ENCODE peak calls at places on chromosomes 12 and 14, in six cellular contexts. D is GM12891, Q is K562, H is GM12878, F is HepG2, M is H1. W is an unnamed sample.

GRCh38 chr14:64645220-64645891 is 58.9 kb upstream of the PLEKHG3 start:
- DNase-seq in D (no peak), Q (no peak), H (no peak), F (peak; percentile 24), M (no peak), W (no peak)

GRCh38 chr14:78836777-78837176 is 666.6 kb downstream of the NRXN3 start:
- DNase-seq in D (peak; percentile 2), Q (peak; percentile 37), H (peak; percentile 17), F (peak; percentile 37), M (peak; percentile 74), W (no peak)

GRCh38 chr14:96160913-96161310 is 43.7 kb upstream of the BDKRB2 start:
- DNase-seq in D (no peak), Q (no peak), H (no peak), F (no peak), M (no peak), W (no peak)

GRCh38 chr12:50057000-50057841 is at the start of gene ASIC1:
- DNase-seq in D (peak; percentile 65), Q (peak; percentile 81), H (no peak), F (no peak), M (peak; percentile 78), W (peak; percentile 59)

GRCh38 chr12:68855771-68856170 is 47.8 kb downstream of the MDM2 start:
- DNase-seq in D (no peak), Q (no peak), H (no peak), F (no peak), M (no peak), W (no peak)

GRCh38 chr12:1217191-1217949 is 226.3 kb downstream of the ERC1 start:
- DNase-seq in D (no peak), Q (no peak), H (no peak), F (no peak), M (no peak), W (no peak)

GRCh38 chr12:46661161-46661845 is 164.5 kb downstream of the SLC38A4 start:
- DNase-seq in D (peak; percentile 16), Q (no peak), H (peak; percentile 48), F (peak; percentile 77), M (no peak), W (no peak)

GRCh38 chr12:66244446-66244845 is 55.4 kb downstream of the IRAK3 start:
- DNase-seq in D (no peak), Q (no peak), H (no peak), F (no peak), M (no peak), W (no peak)

GRCh38 chr12:117273091-117273490 is 82.8 kb upstream of the FBXO21 start:
- DNase-seq in D (no peak), Q (no peak), H (no peak), F (no peak), M (no peak), W (no peak)

GRCh38 chr14:100236873-100237272 is 2.1 kb upstream of the YY1 start:
- DNase-seq in D (no peak), Q (no peak), H (no peak), F (no peak), M (no peak), W (no peak)

GRCh38 chr14:100239200-100239839 is 376 bp downstream of the YY1 start:
- DNase-seq in D (no peak), Q (peak; percentile 14), H (no peak), F (no peak), M (no peak), W (no peak)

GRCh38 chr14:100239840-100240724 is 1.1 kb downstream of the YY1 start:
- DNase-seq in D (peak; percentile 73), Q (peak; percentile 63), H (no peak), F (peak; percentile 75), M (peak; percentile 79), W (peak; percentile 72)

GRCh38 chr14:100238419-100239199 is at the start of gene YY1:
- DNase-seq in D (peak; percentile 96), Q (peak; percentile 86), H (peak; percentile 82), F (peak; percentile 93), M (peak; percentile 98), W (peak; percentile 91)

DNA sequence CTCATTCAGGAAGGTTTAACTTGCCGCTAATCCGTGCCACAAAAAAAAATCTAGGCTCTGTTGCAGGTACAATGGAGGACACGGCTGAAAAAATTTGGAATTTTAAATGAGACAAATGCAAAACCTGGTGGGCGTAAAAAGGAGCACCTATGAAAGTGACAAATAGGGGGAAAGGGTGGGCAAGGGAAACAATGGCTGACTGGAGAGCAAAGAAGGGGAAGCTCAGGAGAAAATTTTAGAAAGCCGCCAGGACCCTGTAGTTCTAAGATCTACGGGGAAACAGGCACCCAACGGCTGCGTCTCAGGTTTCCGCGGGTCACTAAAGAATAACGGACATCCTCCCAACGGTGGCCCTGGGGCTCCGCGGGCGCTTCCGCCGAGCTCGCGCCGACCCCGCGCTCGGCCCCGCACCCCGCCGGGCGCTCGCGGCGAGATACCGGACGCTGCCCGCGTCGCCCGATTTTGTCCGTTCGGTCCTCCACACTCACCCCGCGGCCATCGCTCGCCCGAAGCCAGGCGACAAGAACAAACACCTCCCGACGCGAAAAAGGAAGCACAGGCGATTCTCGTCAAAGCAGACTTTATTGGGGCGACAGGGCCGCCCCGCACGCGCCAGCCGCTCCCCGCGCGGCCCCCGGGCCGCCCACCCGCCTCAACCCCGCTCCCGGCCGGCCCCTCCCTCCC is 1.1 kb upstream of the YY1 start:
- DNase-seq in D (peak; percentile 32), Q (no peak), H (no peak), F (peak; percentile 34), M (peak; percentile 71), W (peak; percentile 33)
- TF ChIP-seq POLR2A in D (peak; percentile 36), Q (no peak), H (peak; percentile 11), F (peak; percentile 2), M (peak; percentile 87), W (no peak)

GRCh38 chr12:120971299-120972180 is 6.8 kb upstream of the HNF1A start:
- DNase-seq in D (peak; percentile 44), Q (peak; percentile 49), H (peak; percentile 57), F (peak; percentile 45), M (no peak), W (no peak)

GRCh38 chr12:120978296-120979219 is at the start of gene HNF1A:
- DNase-seq in D (no peak), Q (no peak), H (no peak), F (peak; percentile 95), M (no peak), W (no peak)

GRCh38 chr12:120970310-120970709 is 8.0 kb upstream of the HNF1A start:
- DNase-seq in D (no peak), Q (no peak), H (no peak), F (no peak), M (no peak), W (no peak)

GRCh38 chr12:120977531-120978295 is 630 bp upstream of the HNF1A start:
- DNase-seq in D (no peak), Q (no peak), H (no peak), F (no peak), M (no peak), W (no peak)

DNA sequence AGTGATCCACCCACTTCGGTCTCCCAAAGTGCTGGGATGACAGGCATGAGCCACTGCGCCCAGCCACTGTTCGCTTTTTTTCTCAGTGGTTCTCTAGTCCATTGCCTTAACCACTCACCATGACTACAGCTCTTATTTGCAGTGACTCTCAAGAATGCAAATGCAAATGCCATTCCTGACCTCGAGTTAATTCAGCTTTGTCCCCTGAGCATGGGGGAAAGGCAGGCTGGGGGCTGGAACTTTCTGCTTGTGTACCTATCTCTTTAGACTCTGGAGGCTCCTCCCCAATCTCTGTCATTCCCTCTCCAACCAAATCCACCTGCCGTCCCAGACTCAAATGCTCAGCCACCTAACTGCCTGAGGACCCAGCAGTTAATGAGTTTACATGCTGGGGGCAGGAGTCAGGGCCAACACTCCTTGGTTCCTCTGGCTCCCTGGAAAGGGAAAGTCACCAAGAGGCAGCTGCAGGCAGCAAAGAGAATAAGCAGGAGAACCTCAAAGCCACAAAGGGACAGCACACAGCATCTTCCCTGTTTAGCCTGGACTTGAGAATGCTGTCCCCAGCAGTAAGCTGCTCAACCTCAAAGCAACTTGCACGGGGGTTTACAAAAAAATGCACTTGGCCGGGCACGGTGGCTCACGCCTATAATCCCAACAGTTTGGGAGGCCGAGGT is 5.3 kb upstream of the HNF1A start:
- DNase-seq in D (no peak), Q (no peak), H (no peak), F (peak; percentile 90), M (no peak), W (no peak)
- TF ChIP-seq TAF1 in D (no peak), Q (no peak), H (no peak), F (peak; percentile 15), M (peak; percentile 43), W (no peak)

GRCh38 chr14:77046706-77047105 is 18.2 kb upstream of the IRF2BPL start:
- DNase-seq in D (no peak), Q (no peak), H (no peak), F (no peak), M (no peak), W (no peak)

GRCh38 chr14:77043177-77043983 is 14.9 kb upstream of the IRF2BPL start:
- DNase-seq in D (no peak), Q (no peak), H (peak; percentile 60), F (peak; percentile 89), M (no peak), W (no peak)

GRCh38 chr14:77043984-77044485 is 15.5 kb upstream of the IRF2BPL start:
- DNase-seq in D (no peak), Q (no peak), H (no peak), F (no peak), M (no peak), W (no peak)

GRCh38 chr14:77045570-77045890 is 17.0 kb upstream of the IRF2BPL start:
- DNase-seq in D (no peak), Q (no peak), H (no peak), F (no peak), M (no peak), W (no peak)

GRCh38 chr14:77044776-77045569 is 16.5 kb upstream of the IRF2BPL start:
- DNase-seq in D (no peak), Q (no peak), H (no peak), F (peak; percentile 74), M (no peak), W (no peak)
- TF ChIP-seq POLR2AphosphoS5 in D (no peak), Q (no peak), H (no peak), F (no peak), M (no peak), W (no peak)

DNA sequence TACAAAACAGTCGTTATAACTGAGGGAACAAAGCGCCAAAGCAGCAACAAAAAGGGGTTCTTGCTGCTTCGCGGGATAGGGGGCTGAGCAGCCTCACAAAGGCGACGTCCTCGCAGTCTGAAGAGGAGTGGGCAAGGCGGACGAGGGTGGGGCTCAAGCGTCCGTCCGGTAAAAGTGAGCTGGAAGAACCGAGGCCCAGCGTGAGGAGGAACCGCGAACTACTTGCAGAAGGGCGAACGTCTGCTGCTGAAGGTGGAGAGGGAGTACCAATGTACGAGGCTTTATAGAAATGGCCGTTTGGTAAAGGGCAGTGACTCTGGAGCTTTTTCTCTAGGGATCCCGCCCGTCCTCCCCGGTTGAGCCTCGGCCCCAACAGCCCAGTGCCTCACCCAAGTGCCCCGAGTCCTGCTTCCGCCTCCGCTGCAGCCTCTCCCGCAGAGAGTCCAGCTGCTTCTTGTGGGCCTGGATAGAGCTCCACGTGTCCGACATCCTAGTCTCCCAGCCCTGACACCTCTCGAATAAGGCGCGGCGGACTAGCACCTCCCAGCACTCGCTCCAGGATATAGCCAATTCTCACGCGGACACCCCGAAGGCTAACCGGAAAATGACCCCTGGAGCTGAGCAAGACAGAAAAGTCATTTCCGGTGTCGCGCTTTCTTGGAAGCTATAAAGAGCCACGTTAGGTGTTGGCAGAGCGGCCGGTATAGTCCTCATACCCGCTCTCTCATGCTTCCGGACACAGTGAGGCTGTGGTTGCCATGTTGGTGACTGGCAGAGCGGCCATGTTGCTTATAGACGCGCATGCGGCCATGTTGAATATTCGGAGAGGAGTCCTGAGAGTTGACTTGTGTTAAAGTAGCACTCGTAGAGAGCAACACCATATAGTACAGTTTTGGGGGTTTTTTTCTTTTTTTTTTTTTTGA is at the start of gene METTL3:
- DNase-seq in D (peak; percentile 67), Q (peak; percentile 80), H (peak; percentile 97), F (peak; percentile 100), M (peak; percentile 83), W (peak; percentile 84)
- TF ChIP-seq POLR2A in D (peak; percentile 75), Q (peak; percentile 91), H (peak; percentile 87), F (peak; percentile 97), M (peak; percentile 93), W (peak; percentile 84)

W was measured in GM12892.